ENCODE peak calls at places on chromosome 2, in four cellular contexts. F, X, I and S are unnamed samples.

GRCh38 chr2:19369341-19369955 is 11.0 kb upstream of the OSR1 start:
- DNase-seq in I (peak; percentile 42), F (peak; percentile 72), X (no peak), S (no peak)

GRCh38 chr2:124798551-124798950 is 773.5 kb downstream of the CNTNAP5 start:
- DNase-seq in I (no peak), X (no peak), F (no peak), S (peak; percentile 48)

GRCh38 chr2:147782521-147782920 is 62.3 kb upstream of the ACVR2A start:
- DNase-seq in I (no peak), F (peak; percentile 68), X (no peak), S (peak; percentile 32)

GRCh38 chr2:237860273-237860935 is 981 bp downstream of the RAMP1 start:
- DNase-seq in I (no peak), X (no peak), F (no peak), S (no peak)

GRCh38 chr2:233084488-233084887 is 24.3 kb downstream of the INPP5D start:
- DNase-seq in F (no peak), X (peak; percentile 87), I (peak; percentile 24), S (peak; percentile 19)

GRCh38 chr2:172280820-172281454 is 146.4 kb upstream of the ITGA6 start:
- DNase-seq in I (no peak), X (no peak), F (no peak), S (no peak)

GRCh38 chr2:69013837-69014796 is 1.1 kb downstream of the ANTXR1 start:
- DNase-seq in F (peak; percentile 39), I (peak; percentile 25), X (no peak), S (peak; percentile 77)

GRCh38 chr2:236554629-236555282 is 14.9 kb upstream of the ACKR3 start:
- DNase-seq in F (no peak), X (peak; percentile 34), I (no peak), S (no peak)

GRCh38 chr2:130332271-130333073 is 10.2 kb upstream of the IMP4 start:
- DNase-seq in I (peak; percentile 89), X (peak; percentile 62), F (peak; percentile 82), S (peak; percentile 86)

GRCh38 chr2:109208071-109208950 is 79.3 kb downstream of the SH3RF3 start:
- DNase-seq in X (no peak), F (peak; percentile 37), I (no peak), S (no peak)

GRCh38 chr2:101188683-101189405 is 37.7 kb upstream of the TBC1D8 start:
- DNase-seq in F (peak; percentile 55), X (no peak), I (peak; percentile 67), S (peak; percentile 30)

GRCh38 chr2:88038263-88039105 is 17.1 kb downstream of the KRCC1 start:
- DNase-seq in F (peak; percentile 83), X (no peak), I (no peak), S (no peak)

GRCh38 chr2:20657522-20658235 is 6.8 kb upstream of the HS1BP3 start:
- DNase-seq in X (no peak), F (no peak), I (no peak), S (no peak)

GRCh38 chr2:111701266-111701665 is 182.7 kb downstream of the ANAPC1 start:
- DNase-seq in X (no peak), F (no peak), I (no peak), S (no peak)

GRCh38 chr2:50594233-50594632 is 437.7 kb downstream of the NRXN1 start:
- DNase-seq in I (no peak), F (no peak), X (no peak), S (no peak)

GRCh38 chr2:23926289-23926749 is 604 bp downstream of the ATAD2B start:
- DNase-seq in F (no peak), I (peak; percentile 74), X (no peak), S (no peak)

GRCh38 chr2:240437181-240437860 is 1.9 kb downstream of the GPC1 start:
- DNase-seq in I (no peak), F (no peak), X (no peak), S (no peak)

GRCh38 chr2:233912799-233913423 is 4.3 kb upstream of the TRPM8 start:
- DNase-seq in F (peak; percentile 31), I (peak; percentile 70), X (no peak), S (peak; percentile 76)

GRCh38 chr2:216792222-216793001 is 67.5 kb downstream of the TNP1 start:
- DNase-seq in X (no peak), I (peak; percentile 62), F (peak; percentile 49), S (peak; percentile 59)

GRCh38 chr2:215421859-215422461 is 13.9 kb downstream of the FN1 start:
- DNase-seq in F (peak; percentile 69), X (no peak), I (no peak), S (peak; percentile 75)

GRCh38 chr2:96159084-96159830 is 14.0 kb upstream of the DUSP2 start:
- DNase-seq in I (no peak), X (peak; percentile 68), F (no peak), S (no peak)

GRCh38 chr2:7880126-7880525 is 801.7 kb upstream of the ID2 start:
- DNase-seq in I (no peak), X (no peak), F (no peak), S (peak; percentile 36)

GRCh38 chr2:1546023-1546591 is 132.8 kb downstream of the TPO start:
- DNase-seq in F (peak; percentile 68), X (no peak), I (peak; percentile 71), S (peak; percentile 60)

GRCh38 chr2:73832905-73833304 is 4.1 kb downstream of the STAMBP start:
- DNase-seq in F (peak; percentile 70), X (no peak), I (no peak), S (no peak)

GRCh38 chr2:239348563-239349447 is 52.0 kb downstream of the HDAC4 start:
- DNase-seq in I (no peak), X (no peak), F (no peak), S (no peak)

GRCh38 chr2:236774171-236774570 is 204.5 kb downstream of the ACKR3 start:
- DNase-seq in X (no peak), F (no peak), I (no peak), S (no peak)

GRCh38 chr2:503288-503999 is 173.8 kb downstream of the TMEM18 start:
- DNase-seq in I (no peak), X (no peak), F (no peak), S (no peak)

GRCh38 chr2:17756629-17757028 is 2.7 kb downstream of the GEN1 start:
- DNase-seq in I (no peak), X (no peak), F (peak; percentile 40), S (no peak)

GRCh38 chr2:28463893-28464292 is 32.0 kb upstream of the PLB1 start:
- DNase-seq in F (no peak), X (no peak), I (no peak), S (peak; percentile 54)

GRCh38 chr2:160392201-160392600 is 101.4 kb downstream of the RBMS1 start:
- DNase-seq in X (no peak), I (no peak), F (peak; percentile 72), S (no peak)

GRCh38 chr2:41906325-41906700 is 141.5 kb upstream of the PKDCC start:
- DNase-seq in I (peak; percentile 13), X (no peak), F (peak; percentile 85), S (peak; percentile 47)

GRCh38 chr2:33497177-33497787 is 20.8 kb downstream of the RASGRP3 start:
- DNase-seq in X (no peak), F (peak; percentile 24), I (no peak), S (no peak)

GRCh38 chr2:206533977-206534376 is 90.6 kb downstream of the ADAM23 start:
- DNase-seq in X (no peak), I (no peak), F (no peak), S (no peak)

GRCh38 chr2:98142106-98142815 is 55.3 kb downstream of the VWA3B start:
- DNase-seq in I (no peak), X (no peak), F (no peak), S (no peak)

GRCh38 chr2:9975805-9976447 is 24.4 kb downstream of the GRHL1 start:
- DNase-seq in X (no peak), F (peak; percentile 96), I (no peak), S (no peak)

GRCh38 chr2:204219196-204219595 is 282.6 kb downstream of the ICOS start:
- DNase-seq in F (no peak), I (no peak), X (no peak), S (no peak)
- H3K27ac ChIP-seq in F (no peak overlapping the region), I (no peak overlapping the region), X (no peak overlapping the region), S (no peak overlapping the region)

DNA sequence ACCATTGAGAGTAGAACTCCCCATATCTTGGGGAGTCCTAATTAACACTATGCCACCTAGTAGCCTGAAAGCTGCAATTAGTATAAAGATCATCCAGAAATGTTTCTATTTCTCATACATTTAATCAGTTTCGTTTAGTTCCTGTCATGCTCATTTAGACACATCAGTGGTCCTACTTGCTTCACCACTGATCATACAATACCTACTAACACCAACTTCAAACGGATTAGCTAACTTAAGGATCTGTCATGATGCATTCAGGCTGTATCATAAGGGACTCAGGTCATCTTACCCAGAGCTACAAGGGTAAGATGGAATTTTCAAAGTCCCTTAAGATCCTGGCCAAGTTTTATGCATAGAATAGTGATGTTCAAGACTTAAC is 6.8 kb downstream of the SRSF7 start:
- DNase-seq in F (no peak), I (no peak), X (no peak), S (no peak)
- H3K36me3 ChIP-seq in F (peaks cover 16% of the 10 kb centered on the region), I (peaks cover 64% of the 10 kb centered on the region), X (no peaks in the 10 kb centered on the region), S (peaks cover 54% of the 10 kb centered on the region)

GRCh38 chr2:217903859-217904613 is 98.8 kb downstream of the TNS1 start:
- DNase-seq in F (peak; percentile 52), I (no peak), X (no peak), S (peak; percentile 89)
- H3K4me1 ChIP-seq in F (peaks cover 43% of the 10 kb centered on the region), I (peaks cover 6% of the 10 kb centered on the region), X (peaks cover 88% of the 10 kb centered on the region), S (peaks cover 17% of the 10 kb centered on the region)

DNA sequence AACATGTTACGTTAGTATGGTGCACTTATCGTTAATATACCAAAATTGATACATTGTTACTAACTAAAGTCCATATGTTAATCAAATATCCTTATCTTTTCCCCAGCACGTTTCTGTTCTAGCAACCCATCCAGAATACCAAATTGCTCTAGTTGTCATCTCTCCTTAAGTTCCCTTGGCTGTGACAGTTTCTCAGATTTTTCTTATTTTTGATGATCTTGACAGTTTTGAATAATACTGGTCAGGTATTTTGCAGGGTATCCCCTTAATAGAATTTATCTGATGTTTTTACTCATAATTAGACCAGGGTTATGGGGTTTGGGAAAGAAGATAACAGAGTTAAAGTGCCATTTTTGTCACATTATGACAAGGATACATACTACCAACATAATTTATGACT is 47.8 kb downstream of the TFPI start:
- DNase-seq in F (no peak), I (no peak), X (no peak), S (no peak)
- H3K27ac ChIP-seq in F (no peak overlapping the region), I (no peak overlapping the region), X (no peak overlapping the region), S (no peak overlapping the region)

GRCh38 chr2:223588251-223588650 is 13.9 kb downstream of the SCG2 start:
- DNase-seq in I (peak; percentile 71), F (no peak), X (no peak), S (no peak)

GRCh38 chr2:223587301-223587700 is 14.9 kb downstream of the SCG2 start:
- DNase-seq in X (no peak), F (no peak), I (no peak), S (no peak)

GRCh38 chr2:223586261-223586660 is 15.9 kb downstream of the SCG2 start:
- DNase-seq in I (no peak), F (peak; percentile 95), X (no peak), S (peak; percentile 92)

GRCh38 chr2:223582001-223582400 is 20.2 kb downstream of the SCG2 start:
- DNase-seq in X (no peak), F (no peak), I (no peak), S (no peak)

GRCh38 chr2:223585691-223586090 is 16.5 kb downstream of the SCG2 start:
- DNase-seq in X (no peak), I (no peak), F (peak; percentile 70), S (peak; percentile 57)
- H3K36me3 ChIP-seq in X (no peaks in the 10 kb centered on the region), I (no peaks in the 10 kb centered on the region), F (no peaks in the 10 kb centered on the region), S (no peaks in the 10 kb centered on the region)